ENCODE peak calls at places on chromosomes 2 and 18, in nine cellular contexts. One of them, this sample, is unnamed.

GRCh38 chr2:27647289-27647688 is 16.1 kb downstream of the SUPT7L start:
- DNase-seq in endothelial cell: no peak
- DNase-seq in Calu3: no peak
- DNase-seq in coronary artery: no peak
- DNase-seq in AG04450: no peak
- DNase-seq in heart right ventricle: no peak
- DNase-seq in adrenal gland: no peak
- DNase-seq in astrocyte of the spinal cord: peak; percentile 37
- DNase-seq in fibroblast of the aortic adventitia: peak; percentile 27
- DNase-seq in this sample: no peak

GRCh38 chr18:48667276-48668254 is 128.7 kb downstream of the CTIF start:
- DNase-seq in endothelial cell: no peak
- DNase-seq in Calu3: peak; percentile 33
- DNase-seq in coronary artery: no peak
- DNase-seq in AG04450: no peak
- DNase-seq in heart right ventricle: no peak
- DNase-seq in adrenal gland: peak; percentile 74
- DNase-seq in astrocyte of the spinal cord: peak; percentile 46
- DNase-seq in fibroblast of the aortic adventitia: no peak
- DNase-seq in this sample: no peak

GRCh38 chr2:237983922-237984321 is 17.1 kb downstream of the UBE2F start:
- DNase-seq in endothelial cell: no peak
- DNase-seq in Calu3: no peak
- DNase-seq in coronary artery: no peak
- DNase-seq in AG04450: no peak
- DNase-seq in heart right ventricle: no peak
- DNase-seq in adrenal gland: no peak
- DNase-seq in astrocyte of the spinal cord: no peak
- DNase-seq in fibroblast of the aortic adventitia: no peak
- DNase-seq in this sample: peak; percentile 49

GRCh38 chr18:64009305-64009704 is 39.4 kb downstream of the SERPINB8 start:
- DNase-seq in endothelial cell: no peak
- DNase-seq in Calu3: no peak
- DNase-seq in coronary artery: no peak
- DNase-seq in AG04450: no peak
- DNase-seq in heart right ventricle: no peak
- DNase-seq in adrenal gland: no peak
- DNase-seq in astrocyte of the spinal cord: no peak
- DNase-seq in fibroblast of the aortic adventitia: no peak
- DNase-seq in this sample: no peak

GRCh38 chr18:3368193-3368592 is 81.8 kb upstream of the TGIF1 start:
- DNase-seq in endothelial cell: no peak
- DNase-seq in Calu3: no peak
- DNase-seq in coronary artery: no peak
- DNase-seq in AG04450: no peak
- DNase-seq in heart right ventricle: no peak
- DNase-seq in adrenal gland: no peak
- DNase-seq in astrocyte of the spinal cord: peak; percentile 84
- DNase-seq in fibroblast of the aortic adventitia: peak; percentile 94
- DNase-seq in this sample: no peak

GRCh38 chr2:121955313-121956211 is 200.1 kb downstream of the TSN start:
- DNase-seq in endothelial cell: no peak
- DNase-seq in Calu3: no peak
- DNase-seq in coronary artery: no peak
- DNase-seq in AG04450: no peak
- DNase-seq in heart right ventricle: no peak
- DNase-seq in adrenal gland: no peak
- DNase-seq in astrocyte of the spinal cord: no peak
- DNase-seq in fibroblast of the aortic adventitia: no peak
- DNase-seq in this sample: no peak

GRCh38 chr18:12598181-12598921 is 59.6 kb downstream of the SPIRE1 start:
- DNase-seq in endothelial cell: peak; percentile 21
- DNase-seq in Calu3: no peak
- DNase-seq in coronary artery: no peak
- DNase-seq in AG04450: no peak
- DNase-seq in heart right ventricle: no peak
- DNase-seq in adrenal gland: no peak
- DNase-seq in astrocyte of the spinal cord: peak; percentile 54
- DNase-seq in fibroblast of the aortic adventitia: peak; percentile 32
- DNase-seq in this sample: no peak

GRCh38 chr2:17573085-17573805 is 32.7 kb downstream of the VSNL1 start:
- DNase-seq in endothelial cell: no peak
- DNase-seq in Calu3: no peak
- DNase-seq in coronary artery: no peak
- DNase-seq in AG04450: no peak
- DNase-seq in heart right ventricle: no peak
- DNase-seq in adrenal gland: no peak
- DNase-seq in astrocyte of the spinal cord: peak; percentile 33
- DNase-seq in fibroblast of the aortic adventitia: peak; percentile 44
- DNase-seq in this sample: no peak

GRCh38 chr2:105496271-105496670 is 97.4 kb upstream of the FHL2 start:
- DNase-seq in endothelial cell: no peak
- DNase-seq in Calu3: no peak
- DNase-seq in coronary artery: no peak
- DNase-seq in AG04450: no peak
- DNase-seq in heart right ventricle: peak; percentile 48
- DNase-seq in adrenal gland: no peak
- DNase-seq in astrocyte of the spinal cord: no peak
- DNase-seq in fibroblast of the aortic adventitia: no peak
- DNase-seq in this sample: no peak

GRCh38 chr2:211833582-211834279 is 704.9 kb downstream of the ERBB4 start:
- DNase-seq in endothelial cell: no peak
- DNase-seq in Calu3: no peak
- DNase-seq in coronary artery: no peak
- DNase-seq in AG04450: no peak
- DNase-seq in heart right ventricle: no peak
- DNase-seq in adrenal gland: no peak
- DNase-seq in astrocyte of the spinal cord: no peak
- DNase-seq in fibroblast of the aortic adventitia: no peak
- DNase-seq in this sample: no peak

GRCh38 chr2:123245156-123245555 is 779.9 kb upstream of the CNTNAP5 start:
- DNase-seq in endothelial cell: no peak
- DNase-seq in Calu3: no peak
- DNase-seq in coronary artery: no peak
- DNase-seq in AG04450: no peak
- DNase-seq in heart right ventricle: no peak
- DNase-seq in adrenal gland: no peak
- DNase-seq in astrocyte of the spinal cord: no peak
- DNase-seq in fibroblast of the aortic adventitia: no peak
- DNase-seq in this sample: no peak

GRCh38 chr2:200203381-200203827 is 103.1 kb upstream of the SPATS2L start:
- DNase-seq in endothelial cell: no peak
- DNase-seq in Calu3: no peak
- DNase-seq in coronary artery: no peak
- DNase-seq in AG04450: no peak
- DNase-seq in heart right ventricle: no peak
- DNase-seq in adrenal gland: no peak
- DNase-seq in astrocyte of the spinal cord: no peak
- DNase-seq in fibroblast of the aortic adventitia: no peak
- DNase-seq in this sample: no peak

GRCh38 chr18:75455249-75456183 is 28.0 kb upstream of the SMIM21 start:
- DNase-seq in endothelial cell: peak; percentile 37
- DNase-seq in Calu3: no peak
- DNase-seq in coronary artery: no peak
- DNase-seq in AG04450: no peak
- DNase-seq in heart right ventricle: peak; percentile 32
- DNase-seq in adrenal gland: no peak
- DNase-seq in astrocyte of the spinal cord: peak; percentile 43
- DNase-seq in fibroblast of the aortic adventitia: peak; percentile 27
- DNase-seq in this sample: no peak

GRCh38 chr2:217065695-217066405 is 206.0 kb upstream of the TNP1 start:
- DNase-seq in endothelial cell: no peak
- DNase-seq in Calu3: no peak
- DNase-seq in coronary artery: no peak
- DNase-seq in AG04450: peak; percentile 97
- DNase-seq in heart right ventricle: no peak
- DNase-seq in adrenal gland: no peak
- DNase-seq in astrocyte of the spinal cord: peak; percentile 91
- DNase-seq in fibroblast of the aortic adventitia: peak; percentile 92
- DNase-seq in this sample: no peak

GRCh38 chr2:46363535-46364170 is 66.4 kb downstream of the EPAS1 start:
- DNase-seq in endothelial cell: no peak
- DNase-seq in Calu3: no peak
- DNase-seq in coronary artery: no peak
- DNase-seq in AG04450: peak; percentile 39
- DNase-seq in heart right ventricle: no peak
- DNase-seq in adrenal gland: no peak
- DNase-seq in astrocyte of the spinal cord: peak; percentile 71
- DNase-seq in fibroblast of the aortic adventitia: peak; percentile 88
- DNase-seq in this sample: no peak

GRCh38 chr2:239862613-239863012 is 162.5 kb downstream of the NDUFA10 start:
- DNase-seq in endothelial cell: no peak
- DNase-seq in Calu3: no peak
- DNase-seq in coronary artery: no peak
- DNase-seq in AG04450: no peak
- DNase-seq in heart right ventricle: no peak
- DNase-seq in adrenal gland: no peak
- DNase-seq in astrocyte of the spinal cord: no peak
- DNase-seq in fibroblast of the aortic adventitia: no peak
- DNase-seq in this sample: peak; percentile 57

GRCh38 chr2:218292700-218293014 is 354 bp upstream of the TMBIM1 start:
- DNase-seq in endothelial cell: no peak
- DNase-seq in Calu3: no peak
- DNase-seq in coronary artery: no peak
- DNase-seq in AG04450: no peak
- DNase-seq in heart right ventricle: no peak
- DNase-seq in adrenal gland: no peak
- DNase-seq in astrocyte of the spinal cord: no peak
- DNase-seq in fibroblast of the aortic adventitia: no peak
- DNase-seq in this sample: no peak
- TF ChIP-seq CTCF in endothelial cell: peak; percentile 48
- TF ChIP-seq CTCF in Calu3: no peak
- TF ChIP-seq CTCF in coronary artery: peak; percentile 47
- TF ChIP-seq CTCF in AG04450: no peak
- TF ChIP-seq CTCF in heart right ventricle: no peak
- TF ChIP-seq CTCF in adrenal gland: no peak
- TF ChIP-seq CTCF in astrocyte of the spinal cord: no peak
- TF ChIP-seq CTCF in fibroblast of the aortic adventitia: no peak
- TF ChIP-seq CTCF in this sample: no peak

DNA sequence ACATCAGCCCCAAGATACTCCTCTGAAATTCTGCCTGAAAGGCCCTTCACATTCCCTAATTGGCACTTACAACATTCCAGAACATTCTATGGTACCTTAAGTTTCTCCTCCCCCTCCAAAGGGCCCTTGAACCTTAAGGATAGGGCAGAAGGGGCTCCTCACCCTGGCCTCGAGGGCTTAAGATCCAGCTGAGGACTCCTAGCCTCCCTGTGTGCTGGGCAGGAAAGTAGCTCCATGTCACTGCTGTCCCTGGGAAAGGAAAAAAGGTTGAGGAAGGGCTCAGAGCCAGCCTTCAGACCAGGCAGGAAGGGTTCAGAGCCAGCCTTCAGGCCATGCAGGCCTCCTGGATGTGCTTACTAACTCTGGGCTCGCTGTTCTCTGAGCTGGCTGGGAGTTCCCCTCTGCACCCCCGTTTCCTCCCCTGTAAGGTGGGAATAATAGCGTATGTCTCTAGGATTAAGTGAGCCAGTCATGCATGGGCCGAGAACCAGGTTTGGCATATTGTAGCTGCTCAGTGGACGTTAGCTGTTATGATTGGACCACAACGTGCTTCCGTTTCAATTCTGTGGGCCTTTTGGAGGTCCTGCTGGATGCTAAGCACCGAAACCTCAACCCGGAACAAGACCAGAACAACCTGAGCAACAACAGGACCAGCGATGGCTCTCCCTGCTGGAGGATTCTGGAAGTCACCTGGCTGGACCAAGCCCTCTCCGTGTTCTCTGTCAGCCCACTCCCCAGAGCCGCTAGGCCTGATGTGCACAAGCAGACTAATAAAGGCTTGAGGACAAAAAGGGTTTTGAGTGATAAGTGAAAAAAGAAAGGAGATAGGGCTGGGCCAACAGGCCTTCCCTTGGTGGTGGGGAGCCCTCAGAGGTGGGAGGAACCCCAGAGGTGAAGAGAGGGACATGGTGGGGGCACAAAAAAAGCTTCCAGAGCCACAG is 1.0 kb upstream of the B3GNT7 start:
- DNase-seq in endothelial cell: no peak
- DNase-seq in Calu3: no peak
- DNase-seq in coronary artery: no peak
- DNase-seq in AG04450: no peak
- DNase-seq in heart right ventricle: no peak
- DNase-seq in adrenal gland: no peak
- DNase-seq in astrocyte of the spinal cord: no peak
- DNase-seq in fibroblast of the aortic adventitia: no peak
- DNase-seq in this sample: no peak
- TF ChIP-seq CTCF in endothelial cell: peak; percentile 22
- TF ChIP-seq CTCF in Calu3: peak; percentile 19
- TF ChIP-seq CTCF in coronary artery: no peak
- TF ChIP-seq CTCF in AG04450: peak; percentile 13
- TF ChIP-seq CTCF in heart right ventricle: peak; percentile 17
- TF ChIP-seq CTCF in adrenal gland: no peak
- TF ChIP-seq CTCF in astrocyte of the spinal cord: peak; percentile 12
- TF ChIP-seq CTCF in fibroblast of the aortic adventitia: no peak
- TF ChIP-seq CTCF in this sample: no peak

DNA sequence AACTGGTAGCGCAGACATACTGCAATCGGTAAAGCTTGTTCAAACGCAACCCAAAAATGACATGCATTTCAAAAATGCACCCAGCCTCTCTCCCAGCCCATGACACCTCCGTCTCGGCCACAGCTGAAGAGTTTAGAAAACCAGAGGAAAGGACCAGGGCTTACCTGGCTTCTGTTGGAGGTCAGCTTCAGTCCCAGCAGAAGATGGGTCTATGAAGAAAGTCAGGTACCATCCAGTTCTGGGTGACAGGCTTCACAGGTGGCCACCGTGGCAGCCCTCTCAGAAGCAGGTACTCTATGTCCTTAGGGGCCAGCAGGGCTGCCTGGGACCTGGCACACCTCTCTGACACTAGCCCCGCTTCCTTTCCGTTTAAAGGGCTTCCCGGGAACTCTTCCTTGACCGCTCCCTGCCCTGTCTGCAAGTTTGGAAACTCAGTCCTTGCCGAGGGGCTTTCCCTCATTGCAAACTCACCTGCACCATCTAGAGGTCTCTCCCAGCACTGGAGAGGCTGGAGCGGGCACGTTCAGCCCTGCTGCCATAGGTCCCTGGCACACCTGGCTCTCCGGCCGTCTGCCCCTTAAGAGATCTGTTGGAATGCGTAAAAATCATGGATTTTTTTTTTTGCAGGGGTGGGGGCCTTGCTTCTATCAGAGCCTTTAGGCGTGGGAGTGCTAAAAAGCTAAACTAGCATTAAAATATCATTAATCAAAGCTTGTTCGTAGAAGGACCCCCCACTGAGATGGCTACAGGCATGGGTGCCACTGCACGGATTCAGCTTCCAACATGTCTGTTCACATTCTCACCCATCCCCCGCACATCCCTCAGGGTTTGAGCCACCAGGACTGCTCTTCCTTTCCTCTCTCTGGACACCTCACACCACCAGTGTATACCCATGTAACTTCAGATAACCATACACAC is at the start of gene EDAR:
- DNase-seq in endothelial cell: peak; percentile 64
- DNase-seq in Calu3: peak; percentile 74
- DNase-seq in coronary artery: no peak
- DNase-seq in AG04450: no peak
- DNase-seq in heart right ventricle: no peak
- DNase-seq in adrenal gland: peak; percentile 56
- DNase-seq in astrocyte of the spinal cord: peak; percentile 19
- DNase-seq in fibroblast of the aortic adventitia: no peak
- DNase-seq in this sample: no peak
- TF ChIP-seq CTCF in endothelial cell: no peak
- TF ChIP-seq CTCF in Calu3: peak; percentile 43
- TF ChIP-seq CTCF in coronary artery: no peak
- TF ChIP-seq CTCF in AG04450: peak; percentile 51
- TF ChIP-seq CTCF in heart right ventricle: peak; percentile 62
- TF ChIP-seq CTCF in adrenal gland: peak; percentile 19
- TF ChIP-seq CTCF in astrocyte of the spinal cord: peak; percentile 65
- TF ChIP-seq CTCF in fibroblast of the aortic adventitia: peak; percentile 41
- TF ChIP-seq CTCF in this sample: peak; percentile 66

GRCh38 chr18:30512872-30513271 is 529.7 kb downstream of the DSC3 start:
- DNase-seq in endothelial cell: no peak
- DNase-seq in Calu3: no peak
- DNase-seq in coronary artery: no peak
- DNase-seq in AG04450: no peak
- DNase-seq in heart right ventricle: no peak
- DNase-seq in adrenal gland: no peak
- DNase-seq in astrocyte of the spinal cord: no peak
- DNase-seq in fibroblast of the aortic adventitia: no peak
- DNase-seq in this sample: no peak
- TF ChIP-seq CTCF in endothelial cell: no peak
- TF ChIP-seq CTCF in Calu3: no peak
- TF ChIP-seq CTCF in coronary artery: no peak
- TF ChIP-seq CTCF in AG04450: no peak
- TF ChIP-seq CTCF in heart right ventricle: no peak
- TF ChIP-seq CTCF in adrenal gland: no peak
- TF ChIP-seq CTCF in astrocyte of the spinal cord: no peak
- TF ChIP-seq CTCF in fibroblast of the aortic adventitia: no peak
- TF ChIP-seq CTCF in this sample: no peak

This sample was measured in osteocyte.